ENCODE peak calls at places on chromosome 6, in eight cellular contexts. N is retinal pigment epithelial cell; R is HFFc6; U is HCT116; G is COR-L47; L is naive thymus-derived CD8-positive, alpha-beta T cell; I is naive thymus-derived CD4-positive, alpha-beta T cell; J is HTR-8/SVneo. V is an unnamed sample.

GRCh38 chr6:159400806-159401205 is 231.6 kb downstream of the FNDC1 start:
- DNase-seq in L (no peak), G (no peak), J (no peak), I (no peak), R (no peak), U (no peak), N (no peak), V (no peak)

GRCh38 chr6:81762132-81762531 is 9.7 kb upstream of the TENT5A start:
- DNase-seq in R (peak), G (no peak), L (no peak), J (no peak), I (no peak), U (no peak), N (no peak), V (no peak)

GRCh38 chr6:110856296-110856695 is 18.3 kb upstream of the AMD1 start:
- DNase-seq in J (no peak), U (no peak), I (no peak), N (no peak), R (no peak), G (no peak), L (no peak), V (no peak)

GRCh38 chr6:143064996-143065683 is 4.5 kb downstream of the AIG1 start:
- DNase-seq in G (no peak), J (no peak), L (no peak), U (no peak), I (no peak), N (peak), R (peak), V (no peak)

GRCh38 chr6:19838442-19839236 is 1.5 kb downstream of the ID4 start:
- DNase-seq in J (peak), N (no peak), G (peak), U (peak), R (no peak), L (no peak), I (no peak), V (no peak)

GRCh38 chr6:56803594-56803993 is 151.3 kb upstream of the BEND6 start:
- DNase-seq in N (no peak), G (no peak), U (no peak), L (no peak), R (peak), J (no peak), I (no peak), V (no peak)

GRCh38 chr6:109000289-109000688 is 94.4 kb downstream of the SESN1 start:
- DNase-seq in R (no peak), G (no peak), I (no peak), U (no peak), J (no peak), L (no peak), N (no peak), V (no peak)

GRCh38 chr6:21738180-21739094 is 144.9 kb downstream of the SOX4 start:
- DNase-seq in J (no peak), I (no peak), N (no peak), L (no peak), U (no peak), R (no peak), G (peak), V (no peak)

GRCh38 chr6:138176652-138177232 is 15.0 kb downstream of the ARFGEF3 start:
- DNase-seq in U (no peak), N (no peak), I (no peak), L (no peak), J (no peak), R (no peak), G (no peak), V (no peak)

GRCh38 chr6:15110721-15111354 is 135.0 kb upstream of the JARID2 start:
- DNase-seq in J (no peak), I (no peak), N (no peak), G (peak), L (no peak), U (no peak), R (no peak), V (no peak)

GRCh38 chr6:143965503-143966171 is 42.4 kb downstream of the PLAGL1 start:
- DNase-seq in G (no peak), R (peak), I (no peak), U (no peak), L (no peak), N (no peak), J (no peak), V (no peak)

GRCh38 chr6:157981395-157982296 is at the start of gene SYNJ2:
- DNase-seq in L (peak), N (peak), I (peak), R (peak), U (no peak), J (peak), G (peak), V (no peak)

GRCh38 chr6:125099211-125100017 is 54.2 kb upstream of the TPD52L1 start:
- DNase-seq in L (peak), N (no peak), I (peak), G (peak), J (peak), R (peak), U (peak), V (no peak)

GRCh38 chr6:96086745-96087144 is 71.0 kb downstream of the FUT9 start:
- DNase-seq in G (peak), L (no peak), I (no peak), R (no peak), N (no peak), J (no peak), U (no peak), V (no peak)

GRCh38 chr6:26475823-26476729 is 18.3 kb downstream of the BTN2A1 start:
- DNase-seq in G (no peak), U (no peak), R (peak), N (no peak), I (no peak), J (no peak), L (no peak), V (no peak)

GRCh38 chr6:119207973-119208725 is 129.7 kb upstream of the FAM184A start:
- DNase-seq in G (no peak), N (no peak), R (no peak), I (no peak), L (no peak), J (no peak), U (peak), V (no peak)

GRCh38 chr6:158567871-158568401 is 8.0 kb downstream of the TMEM181 start:
- DNase-seq in G (no peak), I (no peak), J (no peak), U (no peak), R (no peak), L (no peak), N (no peak), V (no peak)

GRCh38 chr6:155026366-155027045 is 31.4 kb downstream of the TIAM2 start:
- DNase-seq in G (no peak), R (peak), J (peak), N (peak), I (no peak), L (no peak), U (peak), V (peak)

GRCh38 chr6:136158398-136158797 is 91.7 kb downstream of the MTFR2 start:
- DNase-seq in G (no peak), I (no peak), L (no peak), N (no peak), U (no peak), R (no peak), J (no peak), V (no peak)

GRCh38 chr6:7787731-7788130 is 61.8 kb downstream of the BMP6 start:
- DNase-seq in U (no peak), G (no peak), N (no peak), J (no peak), R (no peak), I (no peak), L (no peak), V (no peak)

GRCh38 chr6:32638521-32639219 is 1.5 kb downstream of the HLA-DQA1 start:
- DNase-seq in L (no peak), J (no peak), I (no peak), G (no peak), N (no peak), R (no peak), U (no peak), V (no peak)

GRCh38 chr6:5665173-5665572 is 341.6 kb downstream of the NRN1 start:
- DNase-seq in N (no peak), I (no peak), G (no peak), R (no peak), J (no peak), U (no peak), L (peak), V (no peak)

GRCh38 chr6:52843600-52843999 is 3.0 kb upstream of the GSTA5 start:
- DNase-seq in N (no peak), R (no peak), U (no peak), L (no peak), J (no peak), I (no peak), G (no peak), V (no peak)

GRCh38 chr6:192313-192664 is 100.0 kb upstream of the DUSP22 start:
- DNase-seq in U (no peak), N (no peak), L (no peak), G (no peak), J (no peak), R (no peak), I (no peak), V (no peak)

GRCh38 chr6:156564128-156564806 is 212.9 kb upstream of the ARID1B start:
- DNase-seq in J (peak), G (peak), I (peak), L (peak), R (peak), U (peak), N (peak), V (peak)

GRCh38 chr6:126643352-126643751 is 303.4 kb downstream of the CENPW start:
- DNase-seq in G (no peak), J (no peak), I (no peak), R (no peak), L (peak), N (no peak), U (no peak), V (no peak)

GRCh38 chr6:4017847-4018193 is 61.1 kb downstream of the FAM217A start:
- DNase-seq in L (no peak), G (peak), U (peak), R (peak), N (peak), I (no peak), J (peak), V (no peak)

GRCh38 chr6:105678516-105678915 is 275.6 kb upstream of the PREP start:
- DNase-seq in J (no peak), U (no peak), G (no peak), R (no peak), N (no peak), I (no peak), L (no peak), V (no peak)

GRCh38 chr6:45209762-45210161 is 118.4 kb upstream of the RUNX2 start:
- DNase-seq in R (peak), J (no peak), G (no peak), L (no peak), I (no peak), U (no peak), N (no peak), V (no peak)

V was measured in Panc1.